ENCODE peak calls at places on chromosomes 5 and 9, in eight cellular contexts. R, N, O, F, J, G, S and X are unnamed samples.

GRCh38 chr9:113484258-113484730 is 20.8 kb downstream of the RGS3 start:
- DNase-seq in R (no peak), N (no peak), O (peak; percentile 65), F (no peak), J (no peak), G (no peak), S (no peak), X (no peak)

GRCh38 chr9:98551511-98552286 is 157.0 kb downstream of the GABBR2 start:
- DNase-seq in R (no peak), N (no peak), O (peak; percentile 2), F (no peak), J (no peak), G (no peak), S (peak; percentile 67), X (no peak)

GRCh38 chr5:58088941-58089340 is 370.9 kb downstream of the PLK2 start:
- DNase-seq in R (no peak), N (no peak), O (peak; percentile 31), F (no peak), J (no peak), G (no peak), S (peak; percentile 72), X (no peak)

GRCh38 chr9:133667759-133668450 is 31.7 kb downstream of the DBH start:
- DNase-seq in R (no peak), N (no peak), O (no peak), F (no peak), J (no peak), G (no peak), S (no peak), X (no peak)

GRCh38 chr5:143576721-143577484 is 173.4 kb upstream of the NR3C1 start:
- DNase-seq in R (no peak), N (no peak), O (no peak), F (no peak), J (no peak), G (no peak), S (peak; percentile 14), X (no peak)

GRCh38 chr5:172559004-172559932 is 81.8 kb upstream of the NEURL1B start:
- DNase-seq in R (no peak), N (no peak), O (peak; percentile 72), F (no peak), J (peak; percentile 9), G (no peak), S (peak; percentile 82), X (no peak)

GRCh38 chr5:1568201-1568979 is 44.6 kb upstream of the LPCAT1 start:
- DNase-seq in R (no peak), N (no peak), O (peak; percentile 78), F (no peak), J (no peak), G (no peak), S (peak; percentile 55), X (no peak)

GRCh38 chr5:125011014-125011413 is 264.6 kb upstream of the ZNF608 start:
- DNase-seq in R (no peak), N (no peak), O (no peak), F (no peak), J (no peak), G (no peak), S (no peak), X (no peak)